ENCODE peak calls at places on chromosome 21, in nine cellular contexts. B, C, D, J, X, H, V, G and T are unnamed samples.

GRCh38 chr21:45523411-45524101 is 18.7 kb downstream of the SLC19A1 start:
- DNase-seq in V (no peak), H (no peak), D (no peak), C (no peak), G (no peak), X (no peak), B (no peak), J (no peak), T (no peak)

GRCh38 chr21:37636152-37636860 is 269.7 kb downstream of the DYRK1A start:
- DNase-seq in D (no peak), H (no peak), G (peak; percentile 8), C (no peak), X (peak; percentile 55), B (no peak), V (peak; percentile 42), J (no peak), T (peak; percentile 80)

GRCh38 chr21:46600978-46601377 is 3.9 kb downstream of the S100B start:
- DNase-seq in B (no peak), X (no peak), C (no peak), V (no peak), G (no peak), H (no peak), D (no peak), J (no peak), T (no peak)

GRCh38 chr21:30072496-30072895 is 94.1 kb downstream of the CLDN17 start:
- DNase-seq in X (peak; percentile 4), G (peak; percentile 32), V (no peak), H (no peak), B (peak; percentile 52), C (no peak), J (no peak), D (no peak), T (peak; percentile 66)

GRCh38 chr21:26842976-26843911 is 2.0 kb downstream of the ADAMTS1 start:
- DNase-seq in V (peak; percentile 90), D (no peak), C (no peak), J (peak; percentile 33), G (peak; percentile 97), B (peak; percentile 85), X (peak; percentile 90), H (no peak), T (peak; percentile 91)

GRCh38 chr21:34511154-34511553 is 856 bp downstream of the KCNE1 start:
- DNase-seq in X (no peak), B (no peak), H (no peak), G (no peak), J (no peak), C (no peak), D (no peak), V (no peak), T (peak; percentile 47)

GRCh38 chr21:42413500-42413899 is 9.8 kb downstream of the UBASH3A start:
- DNase-seq in H (no peak), J (no peak), C (no peak), V (no peak), D (no peak), X (no peak), B (no peak), G (no peak), T (no peak)

GRCh38 chr21:29416268-29416667 is 117.5 kb downstream of the BACH1 start:
- DNase-seq in X (no peak), B (no peak), V (no peak), C (no peak), D (no peak), J (no peak), G (no peak), H (no peak), T (peak; percentile 17)

GRCh38 chr21:31180256-31181088 is 142.2 kb upstream of the KRTAP19-8 start:
- DNase-seq in H (no peak), V (no peak), J (no peak), C (no peak), X (no peak), D (no peak), G (peak; percentile 49), B (no peak), T (peak; percentile 22)

GRCh38 chr21:23968722-23969647 is 1638.3 kb downstream of the MRPL39 start:
- DNase-seq in D (no peak), H (peak; percentile 79), V (no peak), C (peak; percentile 55), G (peak; percentile 4), B (peak; percentile 54), X (peak; percentile 41), J (no peak), T (no peak)

GRCh38 chr21:39556176-39556575 is 56.6 kb upstream of the B3GALT5 start:
- DNase-seq in D (no peak), H (no peak), V (no peak), J (no peak), X (no peak), C (no peak), B (peak; percentile 78), G (no peak), T (no peak)

GRCh38 chr21:44967082-44968047 is 27.5 kb downstream of the SLX9 start:
- DNase-seq in G (no peak), B (no peak), D (no peak), X (no peak), H (no peak), J (no peak), C (no peak), V (no peak), T (no peak)

GRCh38 chr21:26840206-26840605 is 5.0 kb downstream of the ADAMTS1 start:
- DNase-seq in J (no peak), G (no peak), B (no peak), D (no peak), X (no peak), H (no peak), C (no peak), V (no peak), T (no peak)

GRCh38 chr21:43575466-43575841 is 83.8 kb downstream of the HSF2BP start:
- DNase-seq in X (no peak), V (no peak), G (no peak), D (no peak), H (no peak), B (no peak), C (no peak), J (no peak), T (no peak)

GRCh38 chr21:35226960-35227741 is 178.0 kb upstream of the RUNX1 start:
- DNase-seq in D (no peak), B (no peak), J (no peak), V (no peak), X (no peak), C (peak; percentile 42), G (no peak), H (peak; percentile 56), T (no peak)

GRCh38 chr21:41086551-41086950 is 81.4 kb upstream of the BACE2 start:
- DNase-seq in H (no peak), C (no peak), V (no peak), D (no peak), B (no peak), X (no peak), G (no peak), J (no peak), T (no peak)

GRCh38 chr21:28688381-28688780 is 304.3 kb downstream of the LTN1 start:
- DNase-seq in H (no peak), X (no peak), G (no peak), J (no peak), B (no peak), V (no peak), C (no peak), D (no peak), T (peak; percentile 51)

GRCh38 chr21:17295997-17296396 is 216.8 kb upstream of the CXADR start:
- DNase-seq in V (no peak), X (no peak), G (no peak), C (no peak), J (no peak), B (no peak), D (no peak), H (no peak), T (no peak)

GRCh38 chr21:45309541-45310381 is 22.1 kb upstream of the POFUT2 start:
- DNase-seq in X (no peak), J (no peak), V (no peak), C (no peak), D (no peak), H (no peak), G (no peak), B (no peak), T (no peak)

GRCh38 chr21:21612446-21612845 is 614.2 kb downstream of the NCAM2 start:
- DNase-seq in X (peak; percentile 40), V (peak; percentile 97), D (no peak), J (no peak), C (no peak), B (no peak), G (peak; percentile 90), H (no peak), T (no peak)

GRCh38 chr21:28334407-28334806 is 658.3 kb downstream of the LTN1 start:
- DNase-seq in G (no peak), V (no peak), X (no peak), C (no peak), D (no peak), J (no peak), H (no peak), B (no peak), T (peak; percentile 57)

GRCh38 chr21:41045534-41046268 is 122.3 kb upstream of the BACE2 start:
- DNase-seq in D (no peak), V (no peak), H (no peak), J (no peak), G (no peak), C (no peak), X (no peak), B (peak; percentile 60), T (no peak)

GRCh38 chr21:43775795-43776430 is at the start of gene CSTB:
- DNase-seq in C (peak; percentile 80), J (peak; percentile 57), X (peak; percentile 76), G (no peak), H (peak; percentile 59), D (peak; percentile 69), V (no peak), B (peak; percentile 93), T (peak; percentile 63)

GRCh38 chr21:42162831-42163510 is 56.0 kb upstream of the ABCG1 start:
- DNase-seq in D (no peak), H (no peak), G (no peak), J (no peak), C (no peak), V (no peak), X (no peak), B (peak; percentile 45), T (peak; percentile 23)

GRCh38 chr21:36890086-36890485 is 76.4 kb downstream of the HLCS start:
- DNase-seq in G (no peak), H (no peak), B (no peak), J (no peak), X (no peak), V (no peak), C (no peak), D (no peak), T (no peak)

GRCh38 chr21:38486221-38486620 is 12.1 kb downstream of the ERG start:
- DNase-seq in H (no peak), G (no peak), X (no peak), C (no peak), J (no peak), B (no peak), D (no peak), V (peak; percentile 70), T (peak; percentile 91)

GRCh38 chr21:35303085-35303484 is 254.0 kb upstream of the RUNX1 start:
- DNase-seq in D (no peak), G (peak; percentile 58), H (no peak), B (no peak), V (peak; percentile 82), C (no peak), J (no peak), X (peak; percentile 43), T (peak; percentile 95)

GRCh38 chr21:37737497-37737896 is 178.8 kb downstream of the KCNJ6 start:
- DNase-seq in G (no peak), C (no peak), V (no peak), B (no peak), J (no peak), X (no peak), D (no peak), H (no peak), T (no peak)

GRCh38 chr21:38460171-38460742 is 38.0 kb downstream of the ERG start:
- DNase-seq in X (no peak), H (no peak), B (no peak), G (peak; percentile 29), J (no peak), V (no peak), C (no peak), D (no peak), T (peak; percentile 92)

GRCh38 chr21:27026501-27026900 is 59.6 kb upstream of the ADAMTS5 start:
- DNase-seq in C (no peak), B (no peak), V (no peak), D (no peak), J (no peak), G (no peak), X (no peak), H (no peak), T (no peak)

GRCh38 chr21:19368944-19369343 is 965.4 kb upstream of the TMPRSS15 start:
- DNase-seq in V (no peak), D (no peak), H (no peak), C (no peak), X (no peak), J (no peak), B (no peak), G (no peak), T (no peak)